ENCODE peak calls at places on chromosomes 7 and 10, in five cellular contexts. K is HT1080; R is EL; F is stimulated activated CD4-positive, alpha-beta T cell treated with anti-CD3 and anti-CD28 coated beads, Interleukin-4, amount 100 ng/mL, for 24 hours; M is cerebellum. A is an unnamed sample.

GRCh38 chr10:112732277-112732891 is 217.7 kb upstream of the TCF7L2 start:
- DNase-seq in K (peak), R (peak), F (no peak), M (no peak), A (no peak)

GRCh38 chr7:37732253-37732652 is 48.7 kb downstream of the GPR141 start:
- DNase-seq in K (peak), R (no peak), F (no peak), M (no peak), A (peak)

GRCh38 chr7:72275412-72276070 is 136.6 kb downstream of the CALN1 start:
- DNase-seq in K (no peak), R (no peak), F (no peak), M (no peak), A (no peak)

GRCh38 chr7:151777511-151777880 is 99.4 kb downstream of the PRKAG2 start:
- DNase-seq in K (no peak), R (no peak), F (no peak), M (peak), A (no peak)

GRCh38 chr10:90047243-90047729 is 345.9 kb downstream of the KIF20B start:
- DNase-seq in K (no peak), R (no peak), F (no peak), M (no peak), A (no peak)

GRCh38 chr10:112287844-112288243 is 4.6 kb downstream of the TECTB start:
- DNase-seq in K (no peak), R (no peak), F (no peak), M (no peak), A (no peak)

GRCh38 chr10:102240467-102241036 is 760 bp downstream of the PITX3 start:
- DNase-seq in K (no peak), R (peak), F (no peak), M (no peak), A (no peak)

GRCh38 chr10:64394744-64395143 is 873.5 kb downstream of the REEP3 start:
- DNase-seq in K (no peak), R (peak), F (no peak), M (no peak), A (no peak)

GRCh38 chr7:23357190-23358093 is 58.3 kb downstream of the MALSU1 start:
- DNase-seq in K (peak), R (peak), F (no peak), M (no peak), A (no peak)

GRCh38 chr10:69769395-69769989 is 32.2 kb upstream of the COL13A1 start:
- DNase-seq in K (peak), R (peak), F (no peak), M (peak), A (no peak)